ENCODE peak calls at places on chromosomes 4 and X, in four cellular contexts. One of them, this sample, is unnamed.

GRCh38 chr4:176800891-176801534 is 8.3 kb upstream of the VEGFC start:
- DNase-seq in PC-3: peak; percentile 42
- DNase-seq in iPS-NIHi11: no peak
- DNase-seq in SW480: no peak
- DNase-seq in this sample: no peak

GRCh38 chr4:185847352-185848078 is 35.5 kb upstream of the SORBS2 start:
- DNase-seq in PC-3: peak; percentile 13
- DNase-seq in iPS-NIHi11: no peak
- DNase-seq in SW480: peak; percentile 43
- DNase-seq in this sample: no peak

GRCh38 chrX:50747471-50747900 is 66.5 kb downstream of the SHROOM4 start:
- DNase-seq in PC-3: peak; percentile 28
- DNase-seq in iPS-NIHi11: peak; percentile 33
- DNase-seq in SW480: peak; percentile 26
- DNase-seq in this sample: no peak

GRCh38 chr4:177726111-177726510 is 283.9 kb upstream of the AGA start:
- DNase-seq in PC-3: peak; percentile 75
- DNase-seq in iPS-NIHi11: no peak
- DNase-seq in SW480: no peak
- DNase-seq in this sample: no peak

GRCh38 chrX:70421618-70422017 is 1.5 kb upstream of the GDPD2 start:
- DNase-seq in PC-3: no peak
- DNase-seq in iPS-NIHi11: peak; percentile 49
- DNase-seq in SW480: no peak
- DNase-seq in this sample: no peak

GRCh38 chr4:188032170-188032569 is 36.6 kb downstream of the ZFP42 start:
- DNase-seq in PC-3: no peak
- DNase-seq in iPS-NIHi11: peak; percentile 62
- DNase-seq in SW480: no peak
- DNase-seq in this sample: no peak

GRCh38 chrX:103776586-103776985 is at the start of gene PLP1:
- DNase-seq in PC-3: no peak
- DNase-seq in iPS-NIHi11: no peak
- DNase-seq in SW480: no peak
- DNase-seq in this sample: no peak

GRCh38 chr4:142474398-142475087 is 371.6 kb downstream of the INPP4B start:
- DNase-seq in PC-3: peak; percentile 98
- DNase-seq in iPS-NIHi11: peak; percentile 26
- DNase-seq in SW480: peak; percentile 31
- DNase-seq in this sample: peak; percentile 3

GRCh38 chr4:53734584-53735363 is 143.5 kb upstream of the LNX1 start:
- DNase-seq in PC-3: peak; percentile 68
- DNase-seq in iPS-NIHi11: no peak
- DNase-seq in SW480: no peak
- DNase-seq in this sample: no peak

GRCh38 chrX:47212381-47213293 is 5.8 kb upstream of the CDK16 start:
- DNase-seq in PC-3: no peak
- DNase-seq in iPS-NIHi11: no peak
- DNase-seq in SW480: no peak
- DNase-seq in this sample: no peak

GRCh38 chrX:56068274-56068758 is 163.8 kb upstream of the KLF8 start:
- DNase-seq in PC-3: no peak
- DNase-seq in iPS-NIHi11: no peak
- DNase-seq in SW480: no peak
- DNase-seq in this sample: peak; percentile 1

GRCh38 chr4:138749303-138749702 is 266.3 kb upstream of the NOCT start:
- DNase-seq in PC-3: no peak
- DNase-seq in iPS-NIHi11: no peak
- DNase-seq in SW480: no peak
- DNase-seq in this sample: no peak

GRCh38 chr4:3368841-3369760 is 72.7 kb upstream of the HGFAC start:
- DNase-seq in PC-3: no peak
- DNase-seq in iPS-NIHi11: peak; percentile 12
- DNase-seq in SW480: peak; percentile 4
- DNase-seq in this sample: no peak

GRCh38 chr4:33062155-33062554 is 2342.0 kb downstream of the PCDH7 start:
- DNase-seq in PC-3: no peak
- DNase-seq in iPS-NIHi11: no peak
- DNase-seq in SW480: no peak
- DNase-seq in this sample: no peak

GRCh38 chrX:46547857-46548256 is 2.6 kb upstream of the ZNF674 start:
- DNase-seq in PC-3: peak; percentile 68
- DNase-seq in iPS-NIHi11: no peak
- DNase-seq in SW480: peak; percentile 19
- DNase-seq in this sample: no peak

GRCh38 chr4:112664611-112665010 is 27.7 kb downstream of the LARP7 start:
- DNase-seq in PC-3: peak; percentile 74
- DNase-seq in iPS-NIHi11: no peak
- DNase-seq in SW480: no peak
- DNase-seq in this sample: no peak

GRCh38 chr4:138405934-138406567 is 163.9 kb upstream of the SLC7A11 start:
- DNase-seq in PC-3: peak; percentile 49
- DNase-seq in iPS-NIHi11: no peak
- DNase-seq in SW480: no peak
- DNase-seq in this sample: no peak

GRCh38 chr4:134001057-134001456 is 200.5 kb downstream of the PABPC4L start:
- DNase-seq in PC-3: peak; percentile 58
- DNase-seq in iPS-NIHi11: no peak
- DNase-seq in SW480: no peak
- DNase-seq in this sample: no peak

GRCh38 chr4:122604146-122604545 is 16.7 kb downstream of the IL21 start:
- DNase-seq in PC-3: no peak
- DNase-seq in iPS-NIHi11: peak; percentile 19
- DNase-seq in SW480: no peak
- DNase-seq in this sample: no peak

GRCh38 chrX:123274796-123275195 is 90.7 kb downstream of the GRIA3 start:
- DNase-seq in PC-3: peak; percentile 3
- DNase-seq in iPS-NIHi11: no peak
- DNase-seq in SW480: no peak
- DNase-seq in this sample: no peak

GRCh38 chr4:23775694-23776093 is 114.2 kb downstream of the PPARGC1A start:
- DNase-seq in PC-3: peak; percentile 11
- DNase-seq in iPS-NIHi11: no peak
- DNase-seq in SW480: peak; percentile 14
- DNase-seq in this sample: no peak

GRCh38 chrX:47321386-47321785 is 49.0 kb upstream of the ZNF157 start:
- DNase-seq in PC-3: no peak
- DNase-seq in iPS-NIHi11: peak; percentile 69
- DNase-seq in SW480: no peak
- DNase-seq in this sample: no peak

GRCh38 chr4:78310056-78310731 is 241.4 kb upstream of the ANXA3 start:
- DNase-seq in PC-3: no peak
- DNase-seq in iPS-NIHi11: no peak
- DNase-seq in SW480: no peak
- DNase-seq in this sample: no peak

GRCh38 chr4:8528713-8529112 is 51.5 kb upstream of the GPR78 start:
- DNase-seq in PC-3: peak; percentile 53
- DNase-seq in iPS-NIHi11: no peak
- DNase-seq in SW480: peak; percentile 28
- DNase-seq in this sample: no peak

GRCh38 chrX:24799565-24799964 is 105.8 kb downstream of the POLA1 start:
- DNase-seq in PC-3: no peak
- DNase-seq in iPS-NIHi11: no peak
- DNase-seq in SW480: no peak
- DNase-seq in this sample: no peak

GRCh38 chrX:54615109-54615508 is 85.1 kb downstream of the GNL3L start:
- DNase-seq in PC-3: no peak
- DNase-seq in iPS-NIHi11: no peak
- DNase-seq in SW480: no peak
- DNase-seq in this sample: no peak

GRCh38 chr4:148962539-148963290 is 520.5 kb upstream of the NR3C2 start:
- DNase-seq in PC-3: peak; percentile 73
- DNase-seq in iPS-NIHi11: no peak
- DNase-seq in SW480: no peak
- DNase-seq in this sample: no peak

GRCh38 chrX:127490000-127490399 is 562.2 kb downstream of the ACTRT1 start:
- DNase-seq in PC-3: peak; percentile 1
- DNase-seq in iPS-NIHi11: no peak
- DNase-seq in SW480: no peak
- DNase-seq in this sample: no peak

GRCh38 chr4:102736636-102737549 is 23.9 kb downstream of the MANBA start:
- DNase-seq in PC-3: peak; percentile 78
- DNase-seq in iPS-NIHi11: peak; percentile 14
- DNase-seq in SW480: no peak
- DNase-seq in this sample: no peak

GRCh38 chr4:101191302-101192098 is 155.8 kb downstream of the PPP3CA start:
- DNase-seq in PC-3: no peak
- DNase-seq in iPS-NIHi11: peak; percentile 12
- DNase-seq in SW480: no peak
- DNase-seq in this sample: no peak

GRCh38 chr4:9765091-9765490 is 16.3 kb upstream of the DRD5 start:
- DNase-seq in PC-3: peak; percentile 26
- DNase-seq in iPS-NIHi11: peak; percentile 56
- DNase-seq in SW480: no peak
- DNase-seq in this sample: no peak

GRCh38 chr4:124697441-124697840 is 15.1 kb downstream of the ANKRD50 start:
- DNase-seq in PC-3: no peak
- DNase-seq in iPS-NIHi11: no peak
- DNase-seq in SW480: no peak
- DNase-seq in this sample: no peak

GRCh38 chrX:68831405-68832100 is 2.7 kb downstream of the EFNB1 start:
- DNase-seq in PC-3: no peak
- DNase-seq in iPS-NIHi11: no peak
- DNase-seq in SW480: no peak
- DNase-seq in this sample: no peak

GRCh38 chr4:4502694-4503311 is 39.0 kb downstream of the STX18 start:
- DNase-seq in PC-3: no peak
- DNase-seq in iPS-NIHi11: no peak
- DNase-seq in SW480: no peak
- DNase-seq in this sample: peak; percentile 34

This sample was measured in CD4-positive, alpha-beta memory T cell.